ENCODE peak calls at places on chromosomes 1 and 21, in six cellular contexts. C is non-pigmented ciliary epithelial cell; B is cardiac fibroblast; V is Caki2; U is hypothalamus; P is stimulated activated CD4-positive, alpha-beta T cell treated with anti-CD3 and anti-CD28 coated beads, Interleukin-2, amount 100 ng/mL, for 48 hours. F is an unnamed sample.

GRCh38 chr1:78303620-78304019 is 187.2 kb upstream of the PTGFR start:
- DNase-seq in C (no peak), B (peak; percentile 94), V (peak; percentile 30), U (no peak), P (no peak), F (no peak)

GRCh38 chr1:225691861-225692516 is 39.1 kb upstream of the ENAH start:
- DNase-seq in C (peak; percentile 70), B (peak; percentile 77), V (peak; percentile 30), U (no peak), P (no peak), F (no peak)

GRCh38 chr1:18326171-18326950 is 154.4 kb upstream of the KLHDC7A start:
- DNase-seq in C (no peak), B (no peak), V (no peak), U (no peak), P (no peak), F (no peak)

GRCh38 chr21:18801468-18801867 is 397.9 kb upstream of the TMPRSS15 start:
- DNase-seq in C (no peak), B (peak; percentile 30), V (peak; percentile 15), U (no peak), P (no peak), F (no peak)

GRCh38 chr1:16903054-16903453 is 7.3 kb downstream of the RNU1-2 start:
- DNase-seq in C (no peak), B (peak; percentile 53), V (peak; percentile 45), U (no peak), P (no peak), F (no peak)

GRCh38 chr1:246790833-246791232 is 66.6 kb downstream of the SCCPDH start:
- DNase-seq in C (no peak), B (no peak), V (no peak), U (no peak), P (no peak), F (no peak)

GRCh38 chr1:20233394-20233793 is 47.1 kb upstream of the PLA2G2C start:
- DNase-seq in C (no peak), B (peak; percentile 38), V (no peak), U (no peak), P (no peak), F (peak; percentile 40)

GRCh38 chr1:115454835-115455511 is 116.9 kb upstream of the NGF start:
- DNase-seq in C (no peak), B (peak; percentile 31), V (no peak), U (no peak), P (no peak), F (no peak)

GRCh38 chr1:177351361-177352108 is 180.8 kb downstream of the BRINP2 start:
- DNase-seq in C (no peak), B (no peak), V (no peak), U (no peak), P (no peak), F (no peak)

GRCh38 chr1:217889401-217889800 is 258.3 kb downstream of the SPATA17 start:
- DNase-seq in C (no peak), B (no peak), V (no peak), U (no peak), P (no peak), F (peak; percentile 5)

GRCh38 chr1:67250051-67250653 is 57.5 kb upstream of the IL12RB2 start:
- DNase-seq in C (no peak), B (no peak), V (no peak), U (no peak), P (no peak), F (peak; percentile 14)

GRCh38 chr1:10967105-10967504 is 45.3 kb upstream of the TARDBP start:
- DNase-seq in C (no peak), B (no peak), V (no peak), U (no peak), P (no peak), F (no peak)

GRCh38 chr1:212917134-212917485 is 33.2 kb upstream of the VASH2 start:
- DNase-seq in C (no peak), B (no peak), V (no peak), U (no peak), P (no peak), F (no peak)

GRCh38 chr1:156488566-156489165 is 11.9 kb downstream of the MEF2D start:
- DNase-seq in C (no peak), B (no peak), V (no peak), U (no peak), P (no peak), F (no peak)

GRCh38 chr1:221856188-221857093 is 114.6 kb upstream of the DUSP10 start:
- DNase-seq in C (no peak), B (no peak), V (no peak), U (no peak), P (no peak), F (no peak)